ENCODE peak calls at places on chromosomes 16 and 17, in nine cellular contexts. G, B, V, Z, N, E, D, J and R are unnamed samples.

GRCh38 chr17:53765609-53766008 is 57.1 kb upstream of the KIF2B start:
- DNase-seq in G (no peak), B (no peak), V (no peak), Z (no peak), N (no peak), E (no peak), D (no peak), J (no peak), R (no peak)

GRCh38 chr17:46266656-46267544 is 28.0 kb upstream of the LRRC37A start:
- DNase-seq in G (peak), B (peak), V (peak), Z (peak), N (peak), E (peak), D (peak), J (peak), R (peak)

GRCh38 chr17:41810659-41811548 is 845 bp downstream of the P3H4 start:
- DNase-seq in G (no peak), B (no peak), V (no peak), Z (no peak), N (peak), E (no peak), D (no peak), J (no peak), R (no peak)

GRCh38 chr17:34254651-34255380 is at the start of gene CCL2:
- DNase-seq in G (no peak), B (no peak), V (no peak), Z (no peak), N (peak), E (no peak), D (no peak), J (peak), R (peak)

GRCh38 chr16:18003033-18003432 is 333.5 kb downstream of the NPIPA8 start:
- DNase-seq in G (no peak), B (no peak), V (no peak), Z (no peak), N (no peak), E (no peak), D (no peak), J (no peak), R (no peak)

GRCh38 chr16:64545769-64546168 is 576.1 kb downstream of the CDH11 start:
- DNase-seq in G (no peak), B (no peak), V (no peak), Z (no peak), N (no peak), E (no peak), D (no peak), J (no peak), R (no peak)

GRCh38 chr16:23835390-23836077 is at the start of gene PRKCB:
- DNase-seq in G (peak), B (no peak), V (peak), Z (peak), N (peak), E (peak), D (peak), J (peak), R (no peak)

GRCh38 chr16:54431041-54431996 is 144.7 kb upstream of the IRX3 start:
- DNase-seq in G (no peak), B (peak), V (no peak), Z (no peak), N (peak), E (no peak), D (no peak), J (no peak), R (peak)